ENCODE peak calls at places on chromosomes 11 and 22, in four cellular contexts. B is NCI-H69, V is EH, N is anterior cingulate cortex. T is an unnamed sample.

GRCh38 chr22:23823331-23823791 is 15.4 kb downstream of the DERL3 start:
- DNase-seq in B (no peak), V (peak; percentile 66), N (no peak), T (no peak)

GRCh38 chr11:75583710-75584658 is 21.9 kb downstream of the SERPINH1 start:
- DNase-seq in B (peak; percentile 84), V (peak; percentile 68), N (peak; percentile 68), T (peak; percentile 66)

GRCh38 chr11:98194611-98195010 is 826.1 kb upstream of the CNTN5 start:
- DNase-seq in B (no peak), V (no peak), N (no peak), T (no peak)

GRCh38 chr11:123510579-123510905 is 80.5 kb downstream of the GRAMD1B start:
- DNase-seq in B (no peak), V (no peak), N (peak; percentile 47), T (no peak)

GRCh38 chr22:47220752-47221151 is 458.3 kb downstream of the TBC1D22A start:
- DNase-seq in B (no peak), V (no peak), N (no peak), T (no peak)

GRCh38 chr11:1472180-1473005 is 14.2 kb downstream of the MOB2 start:
- DNase-seq in B (no peak), V (no peak), N (no peak), T (no peak)

GRCh38 chr11:70666336-70666735 is 268.0 kb downstream of the CTTN start:
- DNase-seq in B (no peak), V (no peak), N (no peak), T (no peak)

GRCh38 chr11:130437848-130438247 is 9.4 kb upstream of the ADAMTS8 start:
- DNase-seq in B (no peak), V (no peak), N (no peak), T (no peak)

GRCh38 chr22:45083659-45084305 is 74.0 kb upstream of the PHF21B start:
- DNase-seq in B (no peak), V (peak; percentile 79), N (no peak), T (no peak)

GRCh38 chr11:35629511-35629910 is 11.3 kb downstream of the FJX1 start:
- DNase-seq in B (no peak), V (no peak), N (no peak), T (no peak)

GRCh38 chr22:37455896-37456295 is 28.6 kb upstream of the ELFN2 start:
- DNase-seq in B (no peak), V (no peak), N (no peak), T (no peak)

GRCh38 chr22:31822523-31822922 is 68.7 kb downstream of the DEPDC5 start:
- DNase-seq in B (no peak), V (no peak), N (no peak), T (no peak)

GRCh38 chr11:61082931-61083531 is 19.3 kb upstream of the CD5 start:
- DNase-seq in B (no peak), V (no peak), N (no peak), T (no peak)

GRCh38 chr22:41364233-41364632 is 17.5 kb upstream of the TEF start:
- DNase-seq in B (no peak), V (no peak), N (no peak), T (no peak)

GRCh38 chr11:118894192-118894591 is 10.5 kb downstream of the CXCR5 start:
- DNase-seq in B (no peak), V (no peak), N (no peak), T (no peak)